ENCODE peak calls at places on chromosomes 7 and 10, in eight cellular contexts. D, E, N, Q, R, V, J and G are unnamed samples.
A peak's percentile ranks its signal among the peaks of the same experiment; 100 is the strongest.

GRCh38 chr10:54728511-54728910 is 72.5 kb downstream of the PCDH15 start:
- DNase-seq in E (no peak), V (no peak), J (no peak), R (no peak), N (no peak), D (no peak), Q (no peak), G (no peak)

GRCh38 chr10:80163741-80164341 is 31.3 kb downstream of the PLAC9 start:
- DNase-seq in R (peak; percentile 81), N (no peak), D (no peak), J (no peak), E (no peak), Q (peak; percentile 72), V (no peak), G (peak; percentile 72)

GRCh38 chr7:95434501-95435421 is at the start of gene PON2:
- DNase-seq in V (peak; percentile 95), N (peak; percentile 68), E (peak; percentile 87), J (peak; percentile 79), D (peak; percentile 57), R (peak; percentile 78), Q (peak; percentile 81), G (peak; percentile 32)

GRCh38 chr7:18936265-18936664 is 181.2 kb downstream of the TWIST1 start:
- DNase-seq in E (no peak), V (no peak), J (no peak), R (no peak), Q (no peak), N (no peak), D (no peak), G (no peak)

GRCh38 chr7:49852619-49853462 is 79.4 kb downstream of the VWC2 start:
- DNase-seq in R (no peak), J (peak; percentile 34), V (peak; percentile 58), D (peak; percentile 13), N (no peak), Q (no peak), E (peak; percentile 60), G (peak; percentile 0)

GRCh38 chr7:94394399-94395140 is at the start of gene COL1A2:
- DNase-seq in V (peak; percentile 68), Q (peak; percentile 32), R (peak; percentile 90), E (peak; percentile 70), N (peak; percentile 51), D (no peak), J (no peak), G (peak; percentile 95)

GRCh38 chr10:88754272-88754671 is 5.5 kb upstream of the LIPN start:
- DNase-seq in J (no peak), R (no peak), D (no peak), Q (no peak), V (no peak), N (no peak), E (no peak), G (peak; percentile 72)

GRCh38 chr7:55770778-55771177 is 91.8 kb downstream of the SEPTIN14 start:
- DNase-seq in N (no peak), J (no peak), Q (peak; percentile 40), E (no peak), R (no peak), D (no peak), V (no peak), G (no peak)

GRCh38 chr7:1080918-1081255 is 7.0 kb upstream of the GPER1 start:
- DNase-seq in Q (no peak), V (no peak), N (no peak), E (no peak), R (no peak), J (no peak), D (no peak), G (no peak)

GRCh38 chr7:69962856-69963149 is 364.5 kb downstream of the AUTS2 start:
- DNase-seq in N (no peak), D (no peak), J (no peak), E (no peak), R (no peak), Q (no peak), V (no peak), G (no peak)

GRCh38 chr7:73701357-73701995 is 18.0 kb downstream of the STX1A start:
- DNase-seq in E (peak; percentile 81), R (no peak), D (peak; percentile 68), J (peak; percentile 74), Q (no peak), N (no peak), V (no peak), G (no peak)

GRCh38 chr10:4514445-4515108 is 311.4 kb upstream of the AKR1E2 start:
- DNase-seq in E (peak; percentile 73), R (peak; percentile 81), Q (no peak), V (peak; percentile 67), J (no peak), N (peak; percentile 37), D (no peak), G (no peak)

GRCh38 chr7:101722247-101722646 is 93.2 kb upstream of the MYL10 start:
- DNase-seq in Q (no peak), N (no peak), R (no peak), J (no peak), E (no peak), V (no peak), D (no peak), G (no peak)

GRCh38 chr10:52451817-52452216 is 137.7 kb downstream of the DKK1 start:
- DNase-seq in Q (no peak), D (no peak), V (no peak), J (no peak), R (no peak), N (no peak), E (no peak), G (no peak)

GRCh38 chr10:62430881-62431280 is 56.7 kb downstream of the ZNF365 start:
- DNase-seq in R (no peak), D (no peak), N (no peak), J (no peak), E (no peak), Q (no peak), V (no peak), G (no peak)

GRCh38 chr10:101569838-101570763 is 18.0 kb downstream of the POLL start:
- DNase-seq in V (peak; percentile 98), Q (peak; percentile 88), E (peak; percentile 81), N (peak; percentile 57), D (peak; percentile 65), J (peak; percentile 88), R (no peak), G (no peak)

GRCh38 chr7:67593807-67594206 is 597.2 kb downstream of the TYW1 start:
- DNase-seq in R (no peak), N (no peak), J (no peak), Q (no peak), V (no peak), E (no peak), D (no peak), G (no peak)

GRCh38 chr10:75653761-75654160 is 222.3 kb downstream of the LRMDA start:
- DNase-seq in N (no peak), Q (no peak), D (no peak), V (no peak), R (no peak), E (no peak), J (no peak), G (no peak)

GRCh38 chr10:78212134-78212785 is 178.6 kb downstream of the RPS24 start:
- DNase-seq in E (peak; percentile 88), R (no peak), D (no peak), J (no peak), V (no peak), Q (no peak), N (no peak), G (no peak)

GRCh38 chr10:23702977-23703414 is 264.1 kb downstream of the OTUD1 start:
- DNase-seq in R (no peak), D (peak; percentile 70), Q (peak; percentile 55), V (no peak), E (peak; percentile 65), N (peak; percentile 23), J (peak; percentile 38), G (peak; percentile 16)

GRCh38 chr10:134205-134742 is 981 bp upstream of the ZMYND11 start:
- DNase-seq in E (no peak), V (peak; percentile 75), N (no peak), D (no peak), R (no peak), Q (no peak), J (no peak), G (no peak)

GRCh38 chr10:42783181-42783549 is 570 bp downstream of the BMS1 start:
- DNase-seq in V (no peak), E (peak; percentile 75), J (peak; percentile 21), N (no peak), R (no peak), Q (no peak), D (no peak), G (peak; percentile 19)

GRCh38 chr10:124285587-124286527 is 132.9 kb downstream of the OAT start:
- DNase-seq in E (no peak), V (peak; percentile 36), R (no peak), J (no peak), D (no peak), N (no peak), Q (peak; percentile 13), G (no peak)

GRCh38 chr10:22103701-22104100 is 100.2 kb upstream of the DNAJC1 start:
- DNase-seq in D (peak; percentile 8), R (no peak), E (no peak), Q (no peak), N (no peak), J (peak; percentile 15), V (no peak), G (no peak)
- TF ChIP-seq CTCF in D (peak; percentile 10), R (peak; percentile 24), E (no peak), Q (no peak), N (no peak), J (no peak), V (no peak), G (peak; percentile 32)

GRCh38 chr7:40544277-40544723 is 409.5 kb downstream of the SUGCT start:
- DNase-seq in D (no peak), E (no peak), J (no peak), N (no peak), Q (no peak), R (no peak), V (no peak), G (no peak)
- H3K4me3 ChIP-seq in D (no peak overlapping the region), E (no peak overlapping the region), J (no peak overlapping the region), N (no peak overlapping the region), Q (no peak overlapping the region), R (no peak overlapping the region), V (no peak overlapping the region), G (no peak overlapping the region)

GRCh38 chr7:52273685-52274610 is 761.5 kb upstream of the POM121L12 start:
- DNase-seq in N (no peak), D (no peak), R (no peak), J (no peak), E (no peak), V (peak; percentile 78), Q (no peak), G (no peak)
- TF ChIP-seq CTCF in N (no peak), D (no peak), R (no peak), J (no peak), E (no peak), V (no peak), Q (no peak), G (no peak)

GRCh38 chr7:128110641-128111365 is 79.6 kb upstream of the LRRC4 start:
- DNase-seq in N (no peak), J (no peak), V (no peak), Q (no peak), R (no peak), D (no peak), E (no peak), G (no peak)

GRCh38 chr7:128114806-128115205 is 83.6 kb upstream of the LRRC4 start:
- DNase-seq in N (no peak), E (no peak), R (peak; percentile 46), D (no peak), J (no peak), Q (peak; percentile 18), V (no peak), G (no peak)

GRCh38 chr7:128113839-128114238 is 82.6 kb upstream of the LRRC4 start:
- DNase-seq in Q (peak; percentile 5), E (no peak), D (no peak), N (no peak), J (no peak), R (peak; percentile 38), V (no peak), G (no peak)

GRCh38 chr7:128112781-128113221 is 81.6 kb upstream of the LRRC4 start:
- DNase-seq in N (no peak), D (no peak), E (peak; percentile 51), Q (no peak), V (no peak), J (no peak), R (no peak), G (no peak)

GRCh38 chr7:128112018-128112780 is 81.0 kb upstream of the LRRC4 start:
- DNase-seq in Q (no peak), D (no peak), V (no peak), N (no peak), R (no peak), E (no peak), J (no peak), G (no peak)
- H3K4me3 ChIP-seq in Q (no peak overlapping the region), D (no peak overlapping the region), V (no peak overlapping the region), N (no peak overlapping the region), R (no peak overlapping the region), E (no peak overlapping the region), J (no peak overlapping the region), G (no peak overlapping the region)